ENCODE peak calls at places on chromosome 6, in ten cellular contexts. F, K, Z, N, U, X, E, B, V and D are unnamed samples.

GRCh38 chr6:147205690-147206600 is 1.7 kb downstream of the STXBP5 start:
- DNase-seq in F (no peak), K (no peak), V (no peak), E (no peak), B (peak; percentile 32), X (no peak), U (no peak), N (peak; percentile 41), Z (no peak), D (peak; percentile 47)

GRCh38 chr6:157605484-157605883 is 217.6 kb upstream of the SNX9 start:
- DNase-seq in B (no peak), V (no peak), N (no peak), E (no peak), F (no peak), U (peak; percentile 58), Z (no peak), K (no peak), X (no peak), D (no peak)

GRCh38 chr6:70997379-70997778 is 40.5 kb upstream of the B3GAT2 start:
- DNase-seq in F (no peak), B (no peak), X (no peak), U (no peak), N (no peak), Z (no peak), V (no peak), E (no peak), K (no peak), D (no peak)

GRCh38 chr6:144334150-144334708 is 49.1 kb downstream of the UTRN start:
- DNase-seq in X (no peak), E (peak; percentile 90), V (no peak), K (no peak), B (no peak), N (no peak), U (no peak), F (no peak), Z (no peak), D (no peak)

GRCh38 chr6:78867020-78867369 is 356 bp upstream of the IRAK1BP1 start:
- DNase-seq in U (no peak), K (no peak), X (no peak), E (no peak), V (no peak), N (no peak), Z (no peak), B (no peak), F (no peak), D (no peak)

GRCh38 chr6:157469378-157469777 is 88.4 kb downstream of the ZDHHC14 start:
- DNase-seq in E (no peak), U (no peak), N (no peak), X (no peak), F (no peak), V (no peak), B (no peak), K (no peak), Z (no peak), D (peak; percentile 35)

GRCh38 chr6:149114167-149114566 is 203.3 kb upstream of the TAB2 start:
- DNase-seq in B (no peak), Z (no peak), E (no peak), U (no peak), F (no peak), N (no peak), K (no peak), V (peak; percentile 49), X (no peak), D (no peak)

GRCh38 chr6:101117397-101118185 is 236.5 kb upstream of the ASCC3 start:
- DNase-seq in F (no peak), X (no peak), E (no peak), N (no peak), Z (no peak), B (no peak), V (no peak), K (no peak), U (no peak), D (no peak)

GRCh38 chr6:9851541-9852380 is 563.1 kb downstream of the TFAP2A start:
- DNase-seq in K (peak; percentile 4), Z (peak; percentile 56), E (no peak), U (no peak), B (no peak), N (no peak), X (no peak), V (no peak), F (no peak), D (peak; percentile 39)

GRCh38 chr6:82408952-82409421 is 45.4 kb downstream of the TPBG start:
- DNase-seq in Z (peak; percentile 88), F (no peak), X (no peak), B (no peak), N (no peak), U (no peak), K (no peak), V (no peak), E (no peak), D (peak; percentile 82)

GRCh38 chr6:1110164-1110563 is 201.7 kb upstream of the FOXQ1 start:
- DNase-seq in V (no peak), F (no peak), B (peak; percentile 49), E (no peak), K (no peak), U (no peak), N (no peak), X (no peak), Z (no peak), D (peak; percentile 9)

GRCh38 chr6:149924206-149924932 is 1.4 kb upstream of the RAET1G start:
- DNase-seq in B (no peak), V (peak; percentile 28), U (peak; percentile 64), Z (no peak), X (no peak), E (peak; percentile 48), N (no peak), K (no peak), F (no peak), D (no peak)

GRCh38 chr6:29530671-29531310 is 28.7 kb downstream of the UBD start:
- DNase-seq in F (no peak), N (no peak), X (no peak), V (no peak), B (no peak), U (no peak), K (no peak), Z (no peak), E (no peak), D (no peak)
- TF ChIP-seq CTCF in F (no peak), N (no peak), X (no peak), V (no peak), B (no peak), U (no peak), K (no peak), Z (no peak), E (no peak), D (no peak)

GRCh38 chr6:126107475-126108121 is 121.3 kb downstream of the TRMT11 start:
- DNase-seq in N (no peak), B (no peak), F (no peak), X (no peak), U (no peak), K (no peak), Z (no peak), E (no peak), V (no peak), D (peak; percentile 48)
- H3K4me3 ChIP-seq in N (no peak overlapping the region), B (no peak overlapping the region), F (no peak overlapping the region), X (no peak overlapping the region), U (no peak overlapping the region), K (no peak overlapping the region), Z (no peak overlapping the region), E (no peak overlapping the region), V (no peak overlapping the region), D (no peak overlapping the region)

GRCh38 chr6:17103715-17104114 is 1.9 kb downstream of the STMND1 start:
- DNase-seq in N (no peak), E (no peak), Z (no peak), X (no peak), U (no peak), K (no peak), V (no peak), B (no peak), F (no peak), D (no peak)
- TF ChIP-seq CTCF in N (peak; percentile 30), E (no peak), Z (peak; percentile 29), X (no peak), U (no peak), K (peak; percentile 16), V (no peak), B (peak; percentile 22), F (peak; percentile 35), D (peak; percentile 35)

GRCh38 chr6:4774715-4775590 is 1.3 kb upstream of the CDYL start:
- DNase-seq in V (no peak), E (no peak), U (peak; percentile 78), B (no peak), X (peak; percentile 25), K (no peak), F (no peak), N (peak; percentile 37), Z (no peak), D (no peak)
- H3K4me3 ChIP-seq in V (peak overlapping the region; percentile 53), E (peak overlapping the region; percentile 74), U (peak overlapping the region; percentile 98), B (peak overlapping the region; percentile 82), X (peak overlapping the region; percentile 12), K (peak overlapping the region; percentile 37), F (peak overlapping the region; percentile 54), N (peak overlapping the region; percentile 57), Z (peak overlapping the region; percentile 61), D (peak overlapping the region; percentile 63)

GRCh38 chr6:134739299-134740090 is 210.4 kb downstream of the ALDH8A1 start:
- DNase-seq in F (no peak), B (no peak), X (no peak), Z (no peak), K (no peak), U (no peak), V (no peak), E (no peak), N (no peak), D (peak; percentile 20)

GRCh38 chr6:134738486-134738885 is 211.4 kb downstream of the ALDH8A1 start:
- DNase-seq in V (no peak), N (no peak), B (no peak), U (no peak), F (no peak), X (no peak), K (no peak), Z (no peak), E (no peak), D (no peak)

GRCh38 chr6:134740473-134741192 is 209.3 kb downstream of the ALDH8A1 start:
- DNase-seq in X (no peak), N (peak; percentile 20), Z (no peak), U (no peak), E (no peak), V (no peak), F (no peak), K (no peak), B (no peak), D (peak; percentile 62)

GRCh38 chr6:134744301-134744700 is 205.6 kb downstream of the ALDH8A1 start:
- DNase-seq in Z (no peak), N (no peak), X (no peak), E (no peak), U (no peak), F (no peak), B (no peak), K (no peak), V (no peak), D (no peak)

DNA sequence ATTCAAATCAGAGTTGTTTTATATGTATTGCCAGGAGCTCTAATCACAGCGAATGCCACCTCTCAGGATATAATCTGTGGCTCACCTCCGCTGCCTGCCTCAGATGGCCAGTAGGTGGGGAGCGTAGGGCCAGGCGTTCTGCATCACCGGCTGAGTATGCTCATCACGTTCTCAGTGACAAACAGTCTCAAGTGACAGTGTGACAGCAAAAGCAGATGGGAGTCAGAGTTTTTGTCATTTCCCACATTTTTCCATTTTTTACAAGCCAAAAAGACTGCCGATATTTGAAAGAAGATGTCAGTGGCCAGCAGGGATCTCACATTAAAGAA is 208.7 kb downstream of the ALDH8A1 start:
- DNase-seq in V (no peak), K (no peak), N (peak; percentile 43), F (no peak), U (no peak), X (no peak), E (no peak), Z (no peak), B (no peak), D (no peak)
- TF ChIP-seq CTCF in V (no peak), K (peak; percentile 7), N (peak; percentile 34), F (no peak), U (no peak), X (no peak), E (no peak), Z (no peak), B (peak; percentile 47), D (no peak)

GRCh38 chr6:75205776-75206334 is at the start of gene COL12A1:
- DNase-seq in X (peak; percentile 79), B (no peak), V (peak; percentile 95), Z (peak; percentile 86), U (peak; percentile 97), N (peak; percentile 32), E (peak; percentile 81), K (peak; percentile 97), F (peak; percentile 99), D (peak; percentile 98)
- H3K4me3 ChIP-seq in X (no peak within 1 kb of the TSS), B (peak within 1 kb of the TSS; percentile 32), V (peak within 1 kb of the TSS; percentile 57), Z (peak within 1 kb of the TSS; percentile 98), U (peak within 1 kb of the TSS; percentile 88), N (peak within 1 kb of the TSS; percentile 15), E (peak within 1 kb of the TSS; percentile 52), K (peak within 1 kb of the TSS; percentile 86), F (peak within 1 kb of the TSS; percentile 97), D (peak within 1 kb of the TSS; percentile 93)